ENCODE peak calls at places on chromosome 9, in five cellular contexts. One of them, this sample, is unnamed.

GRCh38 chr9:111967621-111968020 is 71.0 kb downstream of the UGCG start:
- DNase-seq in T1000: no peak
- DNase-seq in NCI-H1105 treated with DMSO at 0.1 percent for 48 hours: no peak
- DNase-seq in activated T-cell treated with anti-CD3 and anti-CD28 coated beads, Interleukin-2, amount 50 U/mL, for 1 hour: no peak
- DNase-seq in fibroblast of gingiva: no peak
- DNase-seq in this sample: no peak

GRCh38 chr9:2015581-2016410 is 649 bp downstream of the SMARCA2 start:
- DNase-seq in T1000: no peak
- DNase-seq in activated T-cell treated with anti-CD3 and anti-CD28 coated beads, Interleukin-2, amount 50 U/mL, for 1 hour: peak; percentile 65
- DNase-seq in NCI-H1105 treated with DMSO at 0.1 percent for 48 hours: peak; percentile 44
- DNase-seq in fibroblast of gingiva: peak; percentile 48
- DNase-seq in this sample: no peak

GRCh38 chr9:136655244-136656225 is 7.2 kb upstream of the EGFL7 start:
- DNase-seq in NCI-H1105 treated with DMSO at 0.1 percent for 48 hours: no peak
- DNase-seq in T1000: no peak
- DNase-seq in activated T-cell treated with anti-CD3 and anti-CD28 coated beads, Interleukin-2, amount 50 U/mL, for 1 hour: no peak
- DNase-seq in fibroblast of gingiva: no peak
- DNase-seq in this sample: no peak

GRCh38 chr9:72263572-72263971 is 101.4 kb downstream of the ZFAND5 start:
- DNase-seq in activated T-cell treated with anti-CD3 and anti-CD28 coated beads, Interleukin-2, amount 50 U/mL, for 1 hour: no peak
- DNase-seq in T1000: no peak
- DNase-seq in fibroblast of gingiva: no peak
- DNase-seq in NCI-H1105 treated with DMSO at 0.1 percent for 48 hours: no peak
- DNase-seq in this sample: no peak

GRCh38 chr9:33751536-33752129 is 43.7 kb upstream of the PRSS3 start:
- DNase-seq in NCI-H1105 treated with DMSO at 0.1 percent for 48 hours: no peak
- DNase-seq in activated T-cell treated with anti-CD3 and anti-CD28 coated beads, Interleukin-2, amount 50 U/mL, for 1 hour: no peak
- DNase-seq in fibroblast of gingiva: no peak
- DNase-seq in T1000: no peak
- DNase-seq in this sample: no peak

GRCh38 chr9:967851-968641 is 8.4 kb upstream of the DMRT3 start:
- DNase-seq in fibroblast of gingiva: no peak
- DNase-seq in NCI-H1105 treated with DMSO at 0.1 percent for 48 hours: peak; percentile 74
- DNase-seq in activated T-cell treated with anti-CD3 and anti-CD28 coated beads, Interleukin-2, amount 50 U/mL, for 1 hour: no peak
- DNase-seq in T1000: no peak
- DNase-seq in this sample: no peak

GRCh38 chr9:89361816-89362646 is 43.7 kb downstream of the SECISBP2 start:
- DNase-seq in T1000: no peak
- DNase-seq in activated T-cell treated with anti-CD3 and anti-CD28 coated beads, Interleukin-2, amount 50 U/mL, for 1 hour: no peak
- DNase-seq in NCI-H1105 treated with DMSO at 0.1 percent for 48 hours: no peak
- DNase-seq in fibroblast of gingiva: no peak
- DNase-seq in this sample: no peak

GRCh38 chr9:119375892-119376291 is 6.7 kb upstream of the BRINP1 start:
- DNase-seq in NCI-H1105 treated with DMSO at 0.1 percent for 48 hours: peak; percentile 18
- DNase-seq in fibroblast of gingiva: no peak
- DNase-seq in activated T-cell treated with anti-CD3 and anti-CD28 coated beads, Interleukin-2, amount 50 U/mL, for 1 hour: no peak
- DNase-seq in T1000: no peak
- DNase-seq in this sample: no peak

GRCh38 chr9:86096382-86096781 is 3.0 kb downstream of the GOLM1 start:
- DNase-seq in T1000: no peak
- DNase-seq in NCI-H1105 treated with DMSO at 0.1 percent for 48 hours: no peak
- DNase-seq in activated T-cell treated with anti-CD3 and anti-CD28 coated beads, Interleukin-2, amount 50 U/mL, for 1 hour: no peak
- DNase-seq in fibroblast of gingiva: no peak
- DNase-seq in this sample: no peak

GRCh38 chr9:78236511-78236950 is 656 bp downstream of the CEP78 start:
- DNase-seq in activated T-cell treated with anti-CD3 and anti-CD28 coated beads, Interleukin-2, amount 50 U/mL, for 1 hour: no peak
- DNase-seq in NCI-H1105 treated with DMSO at 0.1 percent for 48 hours: peak; percentile 64
- DNase-seq in T1000: no peak
- DNase-seq in fibroblast of gingiva: no peak
- DNase-seq in this sample: peak; percentile 34

GRCh38 chr9:86948153-86948929 is 1.0 kb upstream of the GAS1 start:
- DNase-seq in fibroblast of gingiva: peak; percentile 85
- DNase-seq in T1000: peak; percentile 47
- DNase-seq in NCI-H1105 treated with DMSO at 0.1 percent for 48 hours: peak; percentile 56
- DNase-seq in activated T-cell treated with anti-CD3 and anti-CD28 coated beads, Interleukin-2, amount 50 U/mL, for 1 hour: peak; percentile 79
- DNase-seq in this sample: no peak

GRCh38 chr9:78811562-78812276 is 514.8 kb downstream of the PSAT1 start:
- DNase-seq in NCI-H1105 treated with DMSO at 0.1 percent for 48 hours: no peak
- DNase-seq in activated T-cell treated with anti-CD3 and anti-CD28 coated beads, Interleukin-2, amount 50 U/mL, for 1 hour: no peak
- DNase-seq in fibroblast of gingiva: no peak
- DNase-seq in T1000: no peak
- DNase-seq in this sample: no peak

GRCh38 chr9:124008855-124009834 is 2.4 kb upstream of the LHX2 start:
- DNase-seq in T1000: no peak
- DNase-seq in fibroblast of gingiva: no peak
- DNase-seq in NCI-H1105 treated with DMSO at 0.1 percent for 48 hours: peak; percentile 42
- DNase-seq in activated T-cell treated with anti-CD3 and anti-CD28 coated beads, Interleukin-2, amount 50 U/mL, for 1 hour: no peak
- DNase-seq in this sample: peak; percentile 89

GRCh38 chr9:120659209-120659608 is 55.1 kb downstream of the MEGF9 start:
- DNase-seq in fibroblast of gingiva: no peak
- DNase-seq in activated T-cell treated with anti-CD3 and anti-CD28 coated beads, Interleukin-2, amount 50 U/mL, for 1 hour: no peak
- DNase-seq in T1000: no peak
- DNase-seq in NCI-H1105 treated with DMSO at 0.1 percent for 48 hours: no peak
- DNase-seq in this sample: no peak

GRCh38 chr9:97475079-97475478 is 26.4 kb upstream of the TMOD1 start:
- DNase-seq in NCI-H1105 treated with DMSO at 0.1 percent for 48 hours: no peak
- DNase-seq in activated T-cell treated with anti-CD3 and anti-CD28 coated beads, Interleukin-2, amount 50 U/mL, for 1 hour: no peak
- DNase-seq in T1000: peak; percentile 23
- DNase-seq in fibroblast of gingiva: peak; percentile 17
- DNase-seq in this sample: no peak

GRCh38 chr9:125142560-125143376 is 560 bp downstream of the SCAI start:
- DNase-seq in fibroblast of gingiva: no peak
- DNase-seq in NCI-H1105 treated with DMSO at 0.1 percent for 48 hours: peak; percentile 21
- DNase-seq in T1000: no peak
- DNase-seq in activated T-cell treated with anti-CD3 and anti-CD28 coated beads, Interleukin-2, amount 50 U/mL, for 1 hour: peak; percentile 30
- DNase-seq in this sample: no peak

GRCh38 chr9:135589596-135590485 is 28.3 kb downstream of the PAEP start:
- DNase-seq in NCI-H1105 treated with DMSO at 0.1 percent for 48 hours: no peak
- DNase-seq in T1000: no peak
- DNase-seq in fibroblast of gingiva: no peak
- DNase-seq in activated T-cell treated with anti-CD3 and anti-CD28 coated beads, Interleukin-2, amount 50 U/mL, for 1 hour: peak; percentile 9
- DNase-seq in this sample: no peak

GRCh38 chr9:135343136-135343535 is 136.4 kb upstream of the PPP1R26 start:
- DNase-seq in NCI-H1105 treated with DMSO at 0.1 percent for 48 hours: no peak
- DNase-seq in T1000: no peak
- DNase-seq in fibroblast of gingiva: no peak
- DNase-seq in activated T-cell treated with anti-CD3 and anti-CD28 coated beads, Interleukin-2, amount 50 U/mL, for 1 hour: no peak
- DNase-seq in this sample: no peak

GRCh38 chr9:72875221-72875620 is 77.6 kb downstream of the ALDH1A1 start:
- DNase-seq in NCI-H1105 treated with DMSO at 0.1 percent for 48 hours: no peak
- DNase-seq in T1000: no peak
- DNase-seq in activated T-cell treated with anti-CD3 and anti-CD28 coated beads, Interleukin-2, amount 50 U/mL, for 1 hour: no peak
- DNase-seq in fibroblast of gingiva: no peak
- DNase-seq in this sample: no peak

GRCh38 chr9:74958587-74958986 is 5.9 kb upstream of the C9orf40 start:
- DNase-seq in T1000: no peak
- DNase-seq in fibroblast of gingiva: no peak
- DNase-seq in activated T-cell treated with anti-CD3 and anti-CD28 coated beads, Interleukin-2, amount 50 U/mL, for 1 hour: no peak
- DNase-seq in NCI-H1105 treated with DMSO at 0.1 percent for 48 hours: no peak
- DNase-seq in this sample: no peak

GRCh38 chr9:14910178-14910805 is at the start of gene FREM1:
- DNase-seq in fibroblast of gingiva: peak; percentile 41
- DNase-seq in activated T-cell treated with anti-CD3 and anti-CD28 coated beads, Interleukin-2, amount 50 U/mL, for 1 hour: no peak
- DNase-seq in NCI-H1105 treated with DMSO at 0.1 percent for 48 hours: peak; percentile 78
- DNase-seq in T1000: no peak
- DNase-seq in this sample: no peak

GRCh38 chr9:38136386-38136785 is 67.4 kb upstream of the SHB start:
- DNase-seq in fibroblast of gingiva: no peak
- DNase-seq in T1000: no peak
- DNase-seq in activated T-cell treated with anti-CD3 and anti-CD28 coated beads, Interleukin-2, amount 50 U/mL, for 1 hour: no peak
- DNase-seq in NCI-H1105 treated with DMSO at 0.1 percent for 48 hours: no peak
- DNase-seq in this sample: no peak

GRCh38 chr9:122186301-122186700 is 26.6 kb downstream of the MORN5 start:
- DNase-seq in NCI-H1105 treated with DMSO at 0.1 percent for 48 hours: no peak
- DNase-seq in fibroblast of gingiva: no peak
- DNase-seq in T1000: no peak
- DNase-seq in activated T-cell treated with anti-CD3 and anti-CD28 coated beads, Interleukin-2, amount 50 U/mL, for 1 hour: no peak
- DNase-seq in this sample: no peak

GRCh38 chr9:127880143-127880542 is 2.7 kb upstream of the AK1 start:
- DNase-seq in activated T-cell treated with anti-CD3 and anti-CD28 coated beads, Interleukin-2, amount 50 U/mL, for 1 hour: no peak
- DNase-seq in fibroblast of gingiva: no peak
- DNase-seq in NCI-H1105 treated with DMSO at 0.1 percent for 48 hours: no peak
- DNase-seq in T1000: no peak
- DNase-seq in this sample: no peak

GRCh38 chr9:81183763-81184162 is 505.6 kb downstream of the TLE1 start:
- DNase-seq in T1000: no peak
- DNase-seq in fibroblast of gingiva: peak; percentile 63
- DNase-seq in NCI-H1105 treated with DMSO at 0.1 percent for 48 hours: no peak
- DNase-seq in activated T-cell treated with anti-CD3 and anti-CD28 coated beads, Interleukin-2, amount 50 U/mL, for 1 hour: no peak
- DNase-seq in this sample: no peak

GRCh38 chr9:123796618-123797484 is 133.1 kb downstream of the DENND1A start:
- DNase-seq in T1000: no peak
- DNase-seq in fibroblast of gingiva: no peak
- DNase-seq in NCI-H1105 treated with DMSO at 0.1 percent for 48 hours: no peak
- DNase-seq in activated T-cell treated with anti-CD3 and anti-CD28 coated beads, Interleukin-2, amount 50 U/mL, for 1 hour: no peak
- DNase-seq in this sample: no peak

GRCh38 chr9:5269249-5269715 is 35.2 kb downstream of the RLN2 start:
- DNase-seq in activated T-cell treated with anti-CD3 and anti-CD28 coated beads, Interleukin-2, amount 50 U/mL, for 1 hour: no peak
- DNase-seq in T1000: no peak
- DNase-seq in NCI-H1105 treated with DMSO at 0.1 percent for 48 hours: no peak
- DNase-seq in fibroblast of gingiva: no peak
- DNase-seq in this sample: no peak

GRCh38 chr9:128175102-128175563 is 15.1 kb downstream of the BBLN start:
- DNase-seq in T1000: no peak
- DNase-seq in fibroblast of gingiva: peak; percentile 82
- DNase-seq in activated T-cell treated with anti-CD3 and anti-CD28 coated beads, Interleukin-2, amount 50 U/mL, for 1 hour: no peak
- DNase-seq in NCI-H1105 treated with DMSO at 0.1 percent for 48 hours: no peak
- DNase-seq in this sample: no peak

GRCh38 chr9:130962418-130963316 is 23.6 kb upstream of the FIBCD1 start:
- DNase-seq in NCI-H1105 treated with DMSO at 0.1 percent for 48 hours: no peak
- DNase-seq in fibroblast of gingiva: peak; percentile 85
- DNase-seq in T1000: peak; percentile 86
- DNase-seq in activated T-cell treated with anti-CD3 and anti-CD28 coated beads, Interleukin-2, amount 50 U/mL, for 1 hour: no peak
- DNase-seq in this sample: no peak

GRCh38 chr9:128723352-128723865 is 518 bp downstream of the ZDHHC12 start:
- DNase-seq in activated T-cell treated with anti-CD3 and anti-CD28 coated beads, Interleukin-2, amount 50 U/mL, for 1 hour: no peak
- DNase-seq in NCI-H1105 treated with DMSO at 0.1 percent for 48 hours: no peak
- DNase-seq in fibroblast of gingiva: no peak
- DNase-seq in T1000: no peak
- DNase-seq in this sample: no peak

GRCh38 chr9:89475891-89476440 is 21.9 kb downstream of the SEMA4D start:
- DNase-seq in NCI-H1105 treated with DMSO at 0.1 percent for 48 hours: no peak
- DNase-seq in T1000: no peak
- DNase-seq in fibroblast of gingiva: no peak
- DNase-seq in activated T-cell treated with anti-CD3 and anti-CD28 coated beads, Interleukin-2, amount 50 U/mL, for 1 hour: peak; percentile 20
- DNase-seq in this sample: no peak

GRCh38 chr9:35882265-35882848 is 12.2 kb upstream of the OR13J1 start:
- DNase-seq in NCI-H1105 treated with DMSO at 0.1 percent for 48 hours: peak; percentile 72
- DNase-seq in fibroblast of gingiva: peak; percentile 55
- DNase-seq in activated T-cell treated with anti-CD3 and anti-CD28 coated beads, Interleukin-2, amount 50 U/mL, for 1 hour: peak; percentile 81
- DNase-seq in T1000: peak; percentile 29
- DNase-seq in this sample: peak; percentile 67

GRCh38 chr9:125433461-125434001 is 171.9 kb downstream of the GAPVD1 start:
- DNase-seq in fibroblast of gingiva: no peak
- DNase-seq in T1000: no peak
- DNase-seq in NCI-H1105 treated with DMSO at 0.1 percent for 48 hours: no peak
- DNase-seq in activated T-cell treated with anti-CD3 and anti-CD28 coated beads, Interleukin-2, amount 50 U/mL, for 1 hour: no peak
- DNase-seq in this sample: no peak

GRCh38 chr9:91047993-91048607 is 246.5 kb downstream of the SYK start:
- DNase-seq in T1000: no peak
- DNase-seq in activated T-cell treated with anti-CD3 and anti-CD28 coated beads, Interleukin-2, amount 50 U/mL, for 1 hour: no peak
- DNase-seq in fibroblast of gingiva: peak; percentile 91
- DNase-seq in NCI-H1105 treated with DMSO at 0.1 percent for 48 hours: no peak
- DNase-seq in this sample: no peak

This sample was measured in NCI-H2029 treated with DMSO at 0.1 percent for 48 hours.